ENCODE peak calls at places on chromosomes 4 and X, in nine cellular contexts. One of them, this sample, is unnamed.
A peak's percentile ranks its signal among the peaks of the same experiment; 100 is the strongest.

GRCh38 chr4:82899339-82899738 is 1.2 kb upstream of the THAP9 start:
- DNase-seq in left ventricle myocardium inferior: no peak
- DNase-seq in right lobe of liver: no peak
- DNase-seq in fibroblast of pulmonary artery: peak; percentile 30
- DNase-seq in esophagus muscularis mucosa: no peak
- DNase-seq in type B pancreatic cell: no peak
- DNase-seq in nephron progenitor cell: no peak
- DNase-seq in breast epithelium: no peak
- DNase-seq in choroid plexus epithelial cell: peak; percentile 36
- DNase-seq in this sample: no peak

GRCh38 chrX:16171039-16171438 is 3.8 kb downstream of the MAGEB17 start:
- DNase-seq in right lobe of liver: no peak
- DNase-seq in esophagus muscularis mucosa: no peak
- DNase-seq in choroid plexus epithelial cell: no peak
- DNase-seq in nephron progenitor cell: no peak
- DNase-seq in type B pancreatic cell: no peak
- DNase-seq in left ventricle myocardium inferior: no peak
- DNase-seq in fibroblast of pulmonary artery: no peak
- DNase-seq in breast epithelium: no peak
- DNase-seq in this sample: no peak

GRCh38 chrX:70554081-70554480 is 109.4 kb downstream of the DLG3 start:
- DNase-seq in left ventricle myocardium inferior: no peak
- DNase-seq in nephron progenitor cell: no peak
- DNase-seq in choroid plexus epithelial cell: peak; percentile 52
- DNase-seq in fibroblast of pulmonary artery: peak; percentile 54
- DNase-seq in esophagus muscularis mucosa: no peak
- DNase-seq in type B pancreatic cell: no peak
- DNase-seq in right lobe of liver: no peak
- DNase-seq in breast epithelium: no peak
- DNase-seq in this sample: no peak

GRCh38 chr4:172750910-172751309 is 417.7 kb upstream of the GALNT7 start:
- DNase-seq in fibroblast of pulmonary artery: no peak
- DNase-seq in esophagus muscularis mucosa: no peak
- DNase-seq in choroid plexus epithelial cell: no peak
- DNase-seq in left ventricle myocardium inferior: no peak
- DNase-seq in type B pancreatic cell: no peak
- DNase-seq in nephron progenitor cell: no peak
- DNase-seq in right lobe of liver: no peak
- DNase-seq in breast epithelium: no peak
- DNase-seq in this sample: no peak

GRCh38 chr4:15868065-15868464 is 70.5 kb downstream of the FGFBP1 start:
- DNase-seq in fibroblast of pulmonary artery: no peak
- DNase-seq in type B pancreatic cell: no peak
- DNase-seq in right lobe of liver: no peak
- DNase-seq in left ventricle myocardium inferior: no peak
- DNase-seq in nephron progenitor cell: no peak
- DNase-seq in esophagus muscularis mucosa: peak; percentile 26
- DNase-seq in breast epithelium: no peak
- DNase-seq in choroid plexus epithelial cell: peak; percentile 12
- DNase-seq in this sample: peak; percentile 28

GRCh38 chr4:137129471-137130244 is 402.6 kb downstream of the PCDH18 start:
- DNase-seq in nephron progenitor cell: no peak
- DNase-seq in left ventricle myocardium inferior: no peak
- DNase-seq in fibroblast of pulmonary artery: peak; percentile 3
- DNase-seq in right lobe of liver: no peak
- DNase-seq in esophagus muscularis mucosa: no peak
- DNase-seq in breast epithelium: no peak
- DNase-seq in type B pancreatic cell: no peak
- DNase-seq in choroid plexus epithelial cell: peak; percentile 23
- DNase-seq in this sample: no peak

GRCh38 chrX:117538441-117539418 is 577.9 kb downstream of the KLHL13 start:
- DNase-seq in choroid plexus epithelial cell: no peak
- DNase-seq in breast epithelium: no peak
- DNase-seq in nephron progenitor cell: no peak
- DNase-seq in right lobe of liver: no peak
- DNase-seq in type B pancreatic cell: no peak
- DNase-seq in fibroblast of pulmonary artery: no peak
- DNase-seq in esophagus muscularis mucosa: no peak
- DNase-seq in left ventricle myocardium inferior: no peak
- DNase-seq in this sample: no peak

GRCh38 chrX:25344191-25344936 is 328.6 kb upstream of the ARX start:
- DNase-seq in type B pancreatic cell: no peak
- DNase-seq in nephron progenitor cell: no peak
- DNase-seq in left ventricle myocardium inferior: no peak
- DNase-seq in esophagus muscularis mucosa: no peak
- DNase-seq in right lobe of liver: no peak
- DNase-seq in breast epithelium: no peak
- DNase-seq in fibroblast of pulmonary artery: no peak
- DNase-seq in choroid plexus epithelial cell: no peak
- DNase-seq in this sample: no peak

GRCh38 chrX:102784550-102784949 is 64.0 kb downstream of the GPRASP3 start:
- DNase-seq in right lobe of liver: no peak
- DNase-seq in nephron progenitor cell: no peak
- DNase-seq in esophagus muscularis mucosa: no peak
- DNase-seq in choroid plexus epithelial cell: peak; percentile 1
- DNase-seq in fibroblast of pulmonary artery: no peak
- DNase-seq in breast epithelium: no peak
- DNase-seq in type B pancreatic cell: no peak
- DNase-seq in left ventricle myocardium inferior: no peak
- DNase-seq in this sample: no peak

GRCh38 chr4:13173974-13174373 is 310.2 kb downstream of the RAB28 start:
- DNase-seq in fibroblast of pulmonary artery: peak; percentile 6
- DNase-seq in right lobe of liver: no peak
- DNase-seq in choroid plexus epithelial cell: no peak
- DNase-seq in left ventricle myocardium inferior: peak; percentile 59
- DNase-seq in breast epithelium: no peak
- DNase-seq in esophagus muscularis mucosa: peak; percentile 92
- DNase-seq in type B pancreatic cell: no peak
- DNase-seq in nephron progenitor cell: no peak
- DNase-seq in this sample: no peak

GRCh38 chr4:16496501-16496900 is 270.2 kb upstream of the TAPT1 start:
- DNase-seq in nephron progenitor cell: no peak
- DNase-seq in type B pancreatic cell: no peak
- DNase-seq in choroid plexus epithelial cell: peak; percentile 49
- DNase-seq in left ventricle myocardium inferior: no peak
- DNase-seq in esophagus muscularis mucosa: no peak
- DNase-seq in right lobe of liver: no peak
- DNase-seq in breast epithelium: no peak
- DNase-seq in fibroblast of pulmonary artery: peak; percentile 58
- DNase-seq in this sample: no peak

GRCh38 chrX:44891642-44892041 is 18.7 kb downstream of the KDM6A start:
- DNase-seq in esophagus muscularis mucosa: no peak
- DNase-seq in type B pancreatic cell: no peak
- DNase-seq in breast epithelium: no peak
- DNase-seq in right lobe of liver: no peak
- DNase-seq in fibroblast of pulmonary artery: no peak
- DNase-seq in left ventricle myocardium inferior: no peak
- DNase-seq in choroid plexus epithelial cell: no peak
- DNase-seq in nephron progenitor cell: no peak
- DNase-seq in this sample: no peak

GRCh38 chr4:48546336-48546735 is 56.3 kb downstream of the ZAR1 start:
- DNase-seq in nephron progenitor cell: peak; percentile 35
- DNase-seq in right lobe of liver: no peak
- DNase-seq in fibroblast of pulmonary artery: peak; percentile 63
- DNase-seq in choroid plexus epithelial cell: peak; percentile 75
- DNase-seq in left ventricle myocardium inferior: no peak
- DNase-seq in type B pancreatic cell: no peak
- DNase-seq in breast epithelium: no peak
- DNase-seq in esophagus muscularis mucosa: no peak
- DNase-seq in this sample: peak; percentile 55

GRCh38 chr4:102343964-102344519 is 1.2 kb downstream of the SLC39A8 start:
- DNase-seq in breast epithelium: no peak
- DNase-seq in choroid plexus epithelial cell: no peak
- DNase-seq in left ventricle myocardium inferior: no peak
- DNase-seq in type B pancreatic cell: no peak
- DNase-seq in fibroblast of pulmonary artery: no peak
- DNase-seq in nephron progenitor cell: no peak
- DNase-seq in esophagus muscularis mucosa: no peak
- DNase-seq in right lobe of liver: no peak
- DNase-seq in this sample: peak; percentile 17

GRCh38 chr4:161813889-161814288 is 349.9 kb downstream of the FSTL5 start:
- DNase-seq in breast epithelium: no peak
- DNase-seq in left ventricle myocardium inferior: no peak
- DNase-seq in esophagus muscularis mucosa: no peak
- DNase-seq in choroid plexus epithelial cell: no peak
- DNase-seq in fibroblast of pulmonary artery: no peak
- DNase-seq in right lobe of liver: no peak
- DNase-seq in nephron progenitor cell: no peak
- DNase-seq in type B pancreatic cell: no peak
- DNase-seq in this sample: no peak

DNA sequence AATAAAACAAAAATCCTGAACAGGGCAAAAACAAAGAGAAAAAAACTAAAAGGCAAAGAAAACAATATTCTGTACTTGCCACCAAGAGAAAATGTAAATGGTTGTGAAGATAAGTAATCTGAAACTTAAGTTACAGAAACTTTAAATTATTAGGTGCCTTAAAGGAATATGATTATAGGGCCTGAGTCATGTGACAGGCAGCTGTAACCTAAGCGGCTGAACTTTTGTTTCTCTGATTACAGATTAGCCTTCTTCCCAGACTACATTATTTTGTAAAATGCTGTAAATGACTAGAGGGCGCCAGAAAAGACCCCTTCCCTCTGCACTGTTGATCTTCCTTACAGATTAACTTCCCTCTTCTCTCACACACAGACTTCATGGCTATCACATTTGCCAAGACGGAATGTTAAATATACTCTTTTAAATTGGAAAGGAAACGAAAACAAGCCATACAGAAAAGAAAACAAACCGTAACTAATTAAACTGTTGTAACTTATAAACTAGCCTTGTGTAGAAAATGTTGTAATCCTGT is 96.6 kb downstream of the EVC2 start:
- DNase-seq in type B pancreatic cell: no peak
- DNase-seq in left ventricle myocardium inferior: no peak
- DNase-seq in right lobe of liver: no peak
- DNase-seq in choroid plexus epithelial cell: peak; percentile 35
- DNase-seq in nephron progenitor cell: no peak
- DNase-seq in esophagus muscularis mucosa: no peak
- DNase-seq in fibroblast of pulmonary artery: no peak
- DNase-seq in breast epithelium: no peak
- DNase-seq in this sample: no peak
- TF ChIP-seq CTCF in type B pancreatic cell: no peak
- TF ChIP-seq CTCF in left ventricle myocardium inferior: no peak
- TF ChIP-seq CTCF in right lobe of liver: no peak
- TF ChIP-seq CTCF in choroid plexus epithelial cell: no peak
- TF ChIP-seq CTCF in nephron progenitor cell: no peak
- TF ChIP-seq CTCF in esophagus muscularis mucosa: no peak
- TF ChIP-seq CTCF in fibroblast of pulmonary artery: no peak
- TF ChIP-seq CTCF in breast epithelium: no peak
- TF ChIP-seq CTCF in this sample: no peak

GRCh38 chr4:170721812-170722373 is 632.1 kb upstream of the AADAT start:
- DNase-seq in fibroblast of pulmonary artery: no peak
- DNase-seq in esophagus muscularis mucosa: no peak
- DNase-seq in nephron progenitor cell: no peak
- DNase-seq in breast epithelium: no peak
- DNase-seq in choroid plexus epithelial cell: no peak
- DNase-seq in type B pancreatic cell: no peak
- DNase-seq in left ventricle myocardium inferior: no peak
- DNase-seq in right lobe of liver: no peak
- DNase-seq in this sample: no peak

DNA sequence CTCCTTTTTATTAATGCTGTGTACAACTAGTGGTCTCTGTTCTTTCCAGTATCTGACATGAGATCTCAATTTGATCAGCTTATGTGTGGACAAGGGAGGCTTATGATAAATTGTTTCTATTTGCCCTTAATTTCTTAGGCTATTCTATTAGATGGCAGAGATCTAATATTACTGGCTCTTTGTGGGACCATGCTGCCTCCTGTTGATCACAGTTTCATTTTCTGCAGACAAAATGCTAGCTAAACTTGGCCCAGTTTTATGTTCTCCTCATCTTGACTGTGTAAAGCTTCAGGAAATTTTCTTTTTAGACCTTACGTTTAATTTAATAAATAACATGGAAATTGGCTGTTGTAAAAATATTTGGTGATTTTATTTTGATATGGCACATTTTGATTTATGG is 627.1 kb upstream of the AADAT start:
- DNase-seq in right lobe of liver: no peak
- DNase-seq in breast epithelium: no peak
- DNase-seq in choroid plexus epithelial cell: peak; percentile 61
- DNase-seq in nephron progenitor cell: no peak
- DNase-seq in esophagus muscularis mucosa: no peak
- DNase-seq in type B pancreatic cell: no peak
- DNase-seq in fibroblast of pulmonary artery: peak; percentile 4
- DNase-seq in left ventricle myocardium inferior: no peak
- DNase-seq in this sample: no peak
- TF ChIP-seq CTCF in right lobe of liver: no peak
- TF ChIP-seq CTCF in breast epithelium: no peak
- TF ChIP-seq CTCF in choroid plexus epithelial cell: peak; percentile 66
- TF ChIP-seq CTCF in nephron progenitor cell: no peak
- TF ChIP-seq CTCF in esophagus muscularis mucosa: no peak
- TF ChIP-seq CTCF in type B pancreatic cell: no peak
- TF ChIP-seq CTCF in fibroblast of pulmonary artery: peak; percentile 1
- TF ChIP-seq CTCF in left ventricle myocardium inferior: no peak
- TF ChIP-seq CTCF in this sample: no peak

GRCh38 chrX:47625365-47625764 is 4.4 kb downstream of the CFP start:
- DNase-seq in choroid plexus epithelial cell: no peak
- DNase-seq in breast epithelium: no peak
- DNase-seq in nephron progenitor cell: no peak
- DNase-seq in type B pancreatic cell: no peak
- DNase-seq in left ventricle myocardium inferior: no peak
- DNase-seq in right lobe of liver: no peak
- DNase-seq in esophagus muscularis mucosa: no peak
- DNase-seq in fibroblast of pulmonary artery: no peak
- DNase-seq in this sample: no peak

GRCh38 chrX:47632664-47633063 is 2.9 kb upstream of the CFP start:
- DNase-seq in left ventricle myocardium inferior: no peak
- DNase-seq in choroid plexus epithelial cell: no peak
- DNase-seq in nephron progenitor cell: no peak
- DNase-seq in type B pancreatic cell: no peak
- DNase-seq in fibroblast of pulmonary artery: no peak
- DNase-seq in right lobe of liver: no peak
- DNase-seq in breast epithelium: no peak
- DNase-seq in esophagus muscularis mucosa: no peak
- DNase-seq in this sample: no peak

GRCh38 chrX:47628980-47629379 is 750 bp downstream of the CFP start:
- DNase-seq in choroid plexus epithelial cell: no peak
- DNase-seq in fibroblast of pulmonary artery: no peak
- DNase-seq in type B pancreatic cell: no peak
- DNase-seq in nephron progenitor cell: no peak
- DNase-seq in right lobe of liver: no peak
- DNase-seq in esophagus muscularis mucosa: no peak
- DNase-seq in breast epithelium: no peak
- DNase-seq in left ventricle myocardium inferior: no peak
- DNase-seq in this sample: peak; percentile 33

GRCh38 chrX:47631676-47632075 is 1.9 kb upstream of the CFP start:
- DNase-seq in choroid plexus epithelial cell: no peak
- DNase-seq in nephron progenitor cell: no peak
- DNase-seq in type B pancreatic cell: no peak
- DNase-seq in left ventricle myocardium inferior: no peak
- DNase-seq in esophagus muscularis mucosa: no peak
- DNase-seq in fibroblast of pulmonary artery: no peak
- DNase-seq in right lobe of liver: no peak
- DNase-seq in breast epithelium: no peak
- DNase-seq in this sample: no peak

GRCh38 chrX:47629419-47630210 is at the start of gene CFP:
- DNase-seq in left ventricle myocardium inferior: no peak
- DNase-seq in choroid plexus epithelial cell: no peak
- DNase-seq in right lobe of liver: no peak
- DNase-seq in type B pancreatic cell: no peak
- DNase-seq in esophagus muscularis mucosa: no peak
- DNase-seq in fibroblast of pulmonary artery: no peak
- DNase-seq in nephron progenitor cell: no peak
- DNase-seq in breast epithelium: no peak
- DNase-seq in this sample: peak; percentile 14
- TF ChIP-seq CTCF in left ventricle myocardium inferior: no peak
- TF ChIP-seq CTCF in choroid plexus epithelial cell: no peak
- TF ChIP-seq CTCF in right lobe of liver: no peak
- TF ChIP-seq CTCF in type B pancreatic cell: no peak
- TF ChIP-seq CTCF in esophagus muscularis mucosa: no peak
- TF ChIP-seq CTCF in fibroblast of pulmonary artery: no peak
- TF ChIP-seq CTCF in nephron progenitor cell: no peak
- TF ChIP-seq CTCF in breast epithelium: no peak
- TF ChIP-seq CTCF in this sample: no peak

GRCh38 chrX:30504309-30504708 is 73.3 kb downstream of the TASL start:
- DNase-seq in nephron progenitor cell: no peak
- DNase-seq in fibroblast of pulmonary artery: peak; percentile 60
- DNase-seq in right lobe of liver: no peak
- DNase-seq in esophagus muscularis mucosa: no peak
- DNase-seq in type B pancreatic cell: no peak
- DNase-seq in left ventricle myocardium inferior: no peak
- DNase-seq in choroid plexus epithelial cell: peak; percentile 57
- DNase-seq in breast epithelium: no peak
- DNase-seq in this sample: no peak
- TF ChIP-seq CTCF in nephron progenitor cell: peak; percentile 69
- TF ChIP-seq CTCF in fibroblast of pulmonary artery: peak; percentile 41
- TF ChIP-seq CTCF in right lobe of liver: peak; percentile 70
- TF ChIP-seq CTCF in esophagus muscularis mucosa: peak; percentile 54
- TF ChIP-seq CTCF in type B pancreatic cell: peak; percentile 88
- TF ChIP-seq CTCF in left ventricle myocardium inferior: peak; percentile 49
- TF ChIP-seq CTCF in choroid plexus epithelial cell: peak; percentile 44
- TF ChIP-seq CTCF in breast epithelium: no peak
- TF ChIP-seq CTCF in this sample: no peak

This sample was measured in activated CD8-positive, alpha-beta T cell treated with anti-CD3 and anti-CD28 coated beads for 36 hours.